ENCODE peak calls at places on chromosomes 6 and 20, in seven cellular contexts. C, L, R, V, F, E and U are unnamed samples.
A peak's percentile ranks its signal among the peaks of the same experiment; 100 is the strongest.

GRCh38 chr20:63544958-63545516 is 2.5 kb downstream of the SRMS start:
- DNase-seq in L (no peak), R (no peak), V (no peak), F (no peak), E (no peak), C (no peak), U (no peak)

GRCh38 chr6:138036955-138037592 is 70.1 kb downstream of the PERP start:
- DNase-seq in F (no peak), E (no peak), R (no peak), C (no peak), V (no peak), L (no peak), U (no peak)

GRCh38 chr6:13710552-13711383 is 867 bp downstream of the RANBP9 start:
- DNase-seq in R (no peak), F (peak; percentile 77), E (no peak), V (peak; percentile 64), L (peak; percentile 17), C (no peak), U (peak; percentile 53)

GRCh38 chr20:45157977-45158376 is 16.7 kb upstream of the PI3 start:
- DNase-seq in V (no peak), E (peak; percentile 35), C (no peak), L (no peak), R (peak; percentile 83), F (no peak), U (peak; percentile 29)

GRCh38 chr20:32534661-32535240 is 50.4 kb downstream of the NOL4L start:
- DNase-seq in L (peak; percentile 51), F (no peak), C (no peak), E (no peak), R (no peak), V (peak; percentile 41), U (no peak)

GRCh38 chr6:2716926-2717700 is 33.6 kb downstream of the MYLK4 start:
- DNase-seq in V (no peak), L (no peak), E (no peak), R (no peak), C (no peak), F (no peak), U (no peak)

GRCh38 chr6:22036267-22036666 is 260.6 kb downstream of the PRL start:
- DNase-seq in F (no peak), V (peak; percentile 18), C (no peak), E (no peak), L (no peak), R (no peak), U (no peak)

GRCh38 chr20:34567885-34568865 is 9.7 kb downstream of the MAP1LC3A start:
- DNase-seq in E (no peak), R (no peak), V (no peak), L (no peak), F (peak; percentile 37), C (peak; percentile 44), U (no peak)

GRCh38 chr6:84685983-84686584 is 78.3 kb downstream of the TBX18 start:
- DNase-seq in R (no peak), V (no peak), L (no peak), C (no peak), E (no peak), F (no peak), U (peak; percentile 28)

GRCh38 chr6:42564496-42564890 is 664 bp downstream of the UBR2 start:
- DNase-seq in R (no peak), E (no peak), C (no peak), V (peak; percentile 29), F (no peak), L (no peak), U (no peak)

GRCh38 chr6:137206562-137206961 is 12.6 kb downstream of the IFNGR1 start:
- DNase-seq in L (no peak), F (no peak), V (no peak), R (no peak), E (no peak), C (no peak), U (no peak)

GRCh38 chr6:39416026-39416425 is 93.5 kb upstream of the KCNK16 start:
- DNase-seq in F (no peak), C (no peak), V (no peak), R (no peak), E (no peak), L (no peak), U (no peak)

GRCh38 chr6:2765166-2765895 is at the start of gene WRNIP1:
- DNase-seq in E (peak; percentile 97), V (peak; percentile 98), L (peak; percentile 93), R (peak; percentile 99), C (peak; percentile 100), F (peak; percentile 100), U (peak; percentile 99)

GRCh38 chr20:40882173-40882572 is 146.4 kb upstream of the TOP1 start:
- DNase-seq in V (no peak), E (no peak), C (no peak), L (no peak), F (no peak), R (no peak), U (no peak)

GRCh38 chr6:3296537-3297453 is 38.0 kb downstream of the PSMG4 start:
- DNase-seq in R (no peak), C (peak; percentile 43), E (peak; percentile 86), V (no peak), L (no peak), F (no peak), U (no peak)

GRCh38 chr6:168004023-168004422 is 6.6 kb downstream of the KIF25 start:
- DNase-seq in F (no peak), C (no peak), R (no peak), E (no peak), V (no peak), L (no peak), U (no peak)

GRCh38 chr6:87848616-87849015 is 146.6 kb upstream of the AKIRIN2 start:
- DNase-seq in F (no peak), E (no peak), L (no peak), C (no peak), R (no peak), V (no peak), U (peak; percentile 38)

GRCh38 chr20:17228624-17229061 is 1.8 kb downstream of the PCSK2 start:
- DNase-seq in E (no peak), V (no peak), F (peak; percentile 34), L (no peak), R (no peak), C (no peak), U (peak; percentile 25)